ENCODE peak calls at places on chromosome 22, in six cellular contexts. One of them, this sample, is unnamed.

GRCh38 chr22:35539910-35540599 is 576 bp upstream of the RASD2 start:
- DNase-seq in HT1080: no peak
- DNase-seq in kidney epithelial cell: no peak
- DNase-seq in progenitor cell of endocrine pancreas: peak
- DNase-seq in left ventricle myocardium superior: peak
- DNase-seq in activated CD8-positive, alpha-beta memory T cell treated with anti-CD3 and anti-CD28 coated beads for 4 hours: peak
- DNase-seq in this sample: peak

GRCh38 chr22:49657275-49657973 is 170.2 kb downstream of the BRD1 start:
- DNase-seq in activated CD8-positive, alpha-beta memory T cell treated with anti-CD3 and anti-CD28 coated beads for 4 hours: peak
- DNase-seq in progenitor cell of endocrine pancreas: no peak
- DNase-seq in HT1080: peak
- DNase-seq in left ventricle myocardium superior: peak
- DNase-seq in kidney epithelial cell: no peak
- DNase-seq in this sample: peak

GRCh38 chr22:29635734-29636357 is 32.4 kb downstream of the NF2 start:
- DNase-seq in activated CD8-positive, alpha-beta memory T cell treated with anti-CD3 and anti-CD28 coated beads for 4 hours: no peak
- DNase-seq in kidney epithelial cell: peak
- DNase-seq in HT1080: peak
- DNase-seq in left ventricle myocardium superior: no peak
- DNase-seq in progenitor cell of endocrine pancreas: no peak
- DNase-seq in this sample: peak

GRCh38 chr22:32880061-32880460 is 78.6 kb downstream of the TIMP3 start:
- DNase-seq in activated CD8-positive, alpha-beta memory T cell treated with anti-CD3 and anti-CD28 coated beads for 4 hours: no peak
- DNase-seq in left ventricle myocardium superior: no peak
- DNase-seq in kidney epithelial cell: no peak
- DNase-seq in progenitor cell of endocrine pancreas: no peak
- DNase-seq in HT1080: no peak
- DNase-seq in this sample: no peak

GRCh38 chr22:19921544-19922081 is 20.0 kb upstream of the COMT start:
- DNase-seq in activated CD8-positive, alpha-beta memory T cell treated with anti-CD3 and anti-CD28 coated beads for 4 hours: no peak
- DNase-seq in progenitor cell of endocrine pancreas: no peak
- DNase-seq in left ventricle myocardium superior: no peak
- DNase-seq in HT1080: no peak
- DNase-seq in kidney epithelial cell: no peak
- DNase-seq in this sample: no peak

GRCh38 chr22:29762263-29762662 is 4.5 kb downstream of the ZMAT5 start:
- DNase-seq in kidney epithelial cell: no peak
- DNase-seq in activated CD8-positive, alpha-beta memory T cell treated with anti-CD3 and anti-CD28 coated beads for 4 hours: no peak
- DNase-seq in HT1080: no peak
- DNase-seq in left ventricle myocardium superior: no peak
- DNase-seq in progenitor cell of endocrine pancreas: no peak
- DNase-seq in this sample: peak

GRCh38 chr22:39900306-39901227 is at the start of gene GRAP2:
- DNase-seq in activated CD8-positive, alpha-beta memory T cell treated with anti-CD3 and anti-CD28 coated beads for 4 hours: peak
- DNase-seq in HT1080: no peak
- DNase-seq in progenitor cell of endocrine pancreas: no peak
- DNase-seq in kidney epithelial cell: no peak
- DNase-seq in left ventricle myocardium superior: no peak
- DNase-seq in this sample: no peak

GRCh38 chr22:43385770-43386641 is 25.8 kb upstream of the MPPED1 start:
- DNase-seq in progenitor cell of endocrine pancreas: peak
- DNase-seq in HT1080: peak
- DNase-seq in left ventricle myocardium superior: peak
- DNase-seq in kidney epithelial cell: no peak
- DNase-seq in activated CD8-positive, alpha-beta memory T cell treated with anti-CD3 and anti-CD28 coated beads for 4 hours: peak
- DNase-seq in this sample: peak

GRCh38 chr22:27804683-27805297 is 3.2 kb upstream of the MN1 start:
- DNase-seq in progenitor cell of endocrine pancreas: peak
- DNase-seq in left ventricle myocardium superior: peak
- DNase-seq in kidney epithelial cell: no peak
- DNase-seq in activated CD8-positive, alpha-beta memory T cell treated with anti-CD3 and anti-CD28 coated beads for 4 hours: no peak
- DNase-seq in HT1080: peak
- DNase-seq in this sample: peak

GRCh38 chr22:39388261-39389011 is 11.1 kb upstream of the TAB1 start:
- DNase-seq in kidney epithelial cell: peak
- DNase-seq in left ventricle myocardium superior: peak
- DNase-seq in activated CD8-positive, alpha-beta memory T cell treated with anti-CD3 and anti-CD28 coated beads for 4 hours: peak
- DNase-seq in progenitor cell of endocrine pancreas: peak
- DNase-seq in HT1080: no peak
- DNase-seq in this sample: peak

GRCh38 chr22:28151241-28151640 is 232.2 kb upstream of the PITPNB start:
- DNase-seq in progenitor cell of endocrine pancreas: no peak
- DNase-seq in activated CD8-positive, alpha-beta memory T cell treated with anti-CD3 and anti-CD28 coated beads for 4 hours: no peak
- DNase-seq in kidney epithelial cell: no peak
- DNase-seq in HT1080: no peak
- DNase-seq in left ventricle myocardium superior: no peak
- DNase-seq in this sample: no peak

GRCh38 chr22:45603631-45604030 is 68.0 kb upstream of the ATXN10 start:
- DNase-seq in left ventricle myocardium superior: no peak
- DNase-seq in progenitor cell of endocrine pancreas: no peak
- DNase-seq in activated CD8-positive, alpha-beta memory T cell treated with anti-CD3 and anti-CD28 coated beads for 4 hours: no peak
- DNase-seq in kidney epithelial cell: no peak
- DNase-seq in HT1080: no peak
- DNase-seq in this sample: no peak

GRCh38 chr22:41777749-41778395 is 22.6 kb upstream of the CCDC134 start:
- DNase-seq in activated CD8-positive, alpha-beta memory T cell treated with anti-CD3 and anti-CD28 coated beads for 4 hours: no peak
- DNase-seq in HT1080: peak
- DNase-seq in left ventricle myocardium superior: no peak
- DNase-seq in kidney epithelial cell: no peak
- DNase-seq in progenitor cell of endocrine pancreas: no peak
- DNase-seq in this sample: no peak

GRCh38 chr22:40443675-40444482 is 73.5 kb downstream of the SGSM3 start:
- DNase-seq in kidney epithelial cell: no peak
- DNase-seq in HT1080: no peak
- DNase-seq in activated CD8-positive, alpha-beta memory T cell treated with anti-CD3 and anti-CD28 coated beads for 4 hours: no peak
- DNase-seq in left ventricle myocardium superior: no peak
- DNase-seq in progenitor cell of endocrine pancreas: no peak
- DNase-seq in this sample: no peak

GRCh38 chr22:17576475-17576874 is 13.2 kb downstream of the SLC25A18 start:
- DNase-seq in left ventricle myocardium superior: no peak
- DNase-seq in progenitor cell of endocrine pancreas: no peak
- DNase-seq in kidney epithelial cell: peak
- DNase-seq in HT1080: peak
- DNase-seq in activated CD8-positive, alpha-beta memory T cell treated with anti-CD3 and anti-CD28 coated beads for 4 hours: no peak
- DNase-seq in this sample: no peak

GRCh38 chr22:44091021-44091721 is 67.1 kb downstream of the PARVB start:
- DNase-seq in left ventricle myocardium superior: no peak
- DNase-seq in kidney epithelial cell: no peak
- DNase-seq in activated CD8-positive, alpha-beta memory T cell treated with anti-CD3 and anti-CD28 coated beads for 4 hours: no peak
- DNase-seq in progenitor cell of endocrine pancreas: no peak
- DNase-seq in HT1080: no peak
- DNase-seq in this sample: no peak

GRCh38 chr22:17587631-17588030 is 24.3 kb downstream of the SLC25A18 start:
- DNase-seq in kidney epithelial cell: no peak
- DNase-seq in progenitor cell of endocrine pancreas: no peak
- DNase-seq in activated CD8-positive, alpha-beta memory T cell treated with anti-CD3 and anti-CD28 coated beads for 4 hours: no peak
- DNase-seq in left ventricle myocardium superior: no peak
- DNase-seq in HT1080: no peak
- DNase-seq in this sample: no peak

GRCh38 chr22:35175392-35175791 is 81.9 kb upstream of the HMGXB4 start:
- DNase-seq in activated CD8-positive, alpha-beta memory T cell treated with anti-CD3 and anti-CD28 coated beads for 4 hours: no peak
- DNase-seq in HT1080: no peak
- DNase-seq in progenitor cell of endocrine pancreas: no peak
- DNase-seq in left ventricle myocardium superior: no peak
- DNase-seq in kidney epithelial cell: no peak
- DNase-seq in this sample: no peak

GRCh38 chr22:49903322-49904039 is 14.8 kb downstream of the ALG12 start:
- DNase-seq in HT1080: no peak
- DNase-seq in progenitor cell of endocrine pancreas: no peak
- DNase-seq in left ventricle myocardium superior: no peak
- DNase-seq in activated CD8-positive, alpha-beta memory T cell treated with anti-CD3 and anti-CD28 coated beads for 4 hours: no peak
- DNase-seq in kidney epithelial cell: no peak
- DNase-seq in this sample: peak

GRCh38 chr22:19800306-19800705 is 39.7 kb downstream of the TBX1 start:
- DNase-seq in activated CD8-positive, alpha-beta memory T cell treated with anti-CD3 and anti-CD28 coated beads for 4 hours: no peak
- DNase-seq in kidney epithelial cell: no peak
- DNase-seq in HT1080: no peak
- DNase-seq in left ventricle myocardium superior: peak
- DNase-seq in progenitor cell of endocrine pancreas: no peak
- DNase-seq in this sample: no peak

GRCh38 chr22:23826510-23827350 is 12.1 kb downstream of the DERL3 start:
- DNase-seq in HT1080: no peak
- DNase-seq in kidney epithelial cell: no peak
- DNase-seq in left ventricle myocardium superior: peak
- DNase-seq in activated CD8-positive, alpha-beta memory T cell treated with anti-CD3 and anti-CD28 coated beads for 4 hours: no peak
- DNase-seq in progenitor cell of endocrine pancreas: no peak
- DNase-seq in this sample: no peak

GRCh38 chr22:45322873-45323525 is 13.3 kb downstream of the FAM118A start:
- DNase-seq in progenitor cell of endocrine pancreas: no peak
- DNase-seq in activated CD8-positive, alpha-beta memory T cell treated with anti-CD3 and anti-CD28 coated beads for 4 hours: no peak
- DNase-seq in kidney epithelial cell: no peak
- DNase-seq in HT1080: no peak
- DNase-seq in left ventricle myocardium superior: no peak
- DNase-seq in this sample: no peak

GRCh38 chr22:20405931-20406685 is 12.2 kb downstream of the ZNF74 start:
- DNase-seq in activated CD8-positive, alpha-beta memory T cell treated with anti-CD3 and anti-CD28 coated beads for 4 hours: no peak
- DNase-seq in left ventricle myocardium superior: no peak
- DNase-seq in HT1080: no peak
- DNase-seq in progenitor cell of endocrine pancreas: no peak
- DNase-seq in kidney epithelial cell: no peak
- DNase-seq in this sample: no peak

GRCh38 chr22:24402460-24403192 is 24.8 kb upstream of the ADORA2A start:
- DNase-seq in progenitor cell of endocrine pancreas: no peak
- DNase-seq in HT1080: peak
- DNase-seq in left ventricle myocardium superior: peak
- DNase-seq in activated CD8-positive, alpha-beta memory T cell treated with anti-CD3 and anti-CD28 coated beads for 4 hours: no peak
- DNase-seq in kidney epithelial cell: peak
- DNase-seq in this sample: no peak

GRCh38 chr22:39984006-39984405 is 10.7 kb upstream of the FAM83F start:
- DNase-seq in kidney epithelial cell: no peak
- DNase-seq in progenitor cell of endocrine pancreas: no peak
- DNase-seq in HT1080: no peak
- DNase-seq in activated CD8-positive, alpha-beta memory T cell treated with anti-CD3 and anti-CD28 coated beads for 4 hours: no peak
- DNase-seq in left ventricle myocardium superior: no peak
- DNase-seq in this sample: no peak

GRCh38 chr22:31288496-31289235 is 3.6 kb downstream of the PIK3IP1 start:
- DNase-seq in activated CD8-positive, alpha-beta memory T cell treated with anti-CD3 and anti-CD28 coated beads for 4 hours: no peak
- DNase-seq in left ventricle myocardium superior: no peak
- DNase-seq in progenitor cell of endocrine pancreas: no peak
- DNase-seq in kidney epithelial cell: no peak
- DNase-seq in HT1080: no peak
- DNase-seq in this sample: no peak

GRCh38 chr22:18005201-18005926 is 19.0 kb downstream of the MICAL3 start:
- DNase-seq in left ventricle myocardium superior: no peak
- DNase-seq in progenitor cell of endocrine pancreas: no peak
- DNase-seq in activated CD8-positive, alpha-beta memory T cell treated with anti-CD3 and anti-CD28 coated beads for 4 hours: no peak
- DNase-seq in HT1080: no peak
- DNase-seq in kidney epithelial cell: no peak
- DNase-seq in this sample: no peak

GRCh38 chr22:50398698-50399648 is 55.8 kb downstream of the PPP6R2 start:
- DNase-seq in HT1080: no peak
- DNase-seq in activated CD8-positive, alpha-beta memory T cell treated with anti-CD3 and anti-CD28 coated beads for 4 hours: no peak
- DNase-seq in kidney epithelial cell: no peak
- DNase-seq in progenitor cell of endocrine pancreas: no peak
- DNase-seq in left ventricle myocardium superior: no peak
- DNase-seq in this sample: no peak

This sample was measured in NCI-H1930.